ENCODE peak calls at places on chromosome 18, in ten cellular contexts. S, D, Z, R, Q, U, C, W, B and M are unnamed samples.

GRCh38 chr18:76258209-76258608 is 236.8 kb downstream of the ZNF516 start:
- DNase-seq in S (no peak), D (no peak), Z (no peak), R (no peak), Q (no peak), U (no peak), C (no peak), W (no peak), B (no peak), M (no peak)

GRCh38 chr18:43875496-43875895 is 598.2 kb upstream of the SYT4 start:
- DNase-seq in S (no peak), D (no peak), Z (no peak), R (no peak), Q (no peak), U (peak), C (no peak), W (no peak), B (no peak), M (peak)

GRCh38 chr18:33744032-33744697 is 166.1 kb downstream of the ASXL3 start:
- DNase-seq in S (no peak), D (no peak), Z (no peak), R (no peak), Q (no peak), U (no peak), C (no peak), W (peak), B (no peak), M (no peak)

GRCh38 chr18:47113796-47114540 is 36.3 kb downstream of the HDHD2 start:
- DNase-seq in S (no peak), D (no peak), Z (no peak), R (no peak), Q (no peak), U (no peak), C (no peak), W (no peak), B (no peak), M (no peak)

GRCh38 chr18:57210101-57210661 is 63.3 kb downstream of the BOD1L2 start:
- DNase-seq in S (peak), D (no peak), Z (no peak), R (peak), Q (peak), U (peak), C (no peak), W (peak), B (peak), M (peak)

GRCh38 chr18:61589724-61590065 is 256.5 kb downstream of the CDH20 start:
- DNase-seq in S (no peak), D (no peak), Z (no peak), R (no peak), Q (no peak), U (peak), C (no peak), W (no peak), B (peak), M (peak)

GRCh38 chr18:23142285-23142929 is 7.1 kb downstream of the CABLES1 start:
- DNase-seq in S (no peak), D (no peak), Z (no peak), R (no peak), Q (no peak), U (peak), C (no peak), W (no peak), B (no peak), M (no peak)

GRCh38 chr18:42574871-42575270 is 540.6 kb downstream of the RIT2 start:
- DNase-seq in S (no peak), D (no peak), Z (no peak), R (no peak), Q (no peak), U (no peak), C (no peak), W (no peak), B (no peak), M (no peak)

GRCh38 chr18:79950440-79951341 is 762 bp downstream of the SLC66A2 start:
- DNase-seq in S (peak), D (no peak), Z (no peak), R (peak), Q (peak), U (peak), C (no peak), W (peak), B (peak), M (no peak)

GRCh38 chr18:75198046-75198445 is 10.9 kb downstream of the PTGR3 start:
- DNase-seq in S (no peak), D (no peak), Z (no peak), R (no peak), Q (no peak), U (no peak), C (no peak), W (no peak), B (no peak), M (peak)

GRCh38 chr18:22609642-22610041 is 191.9 kb upstream of the CTAGE1 start:
- DNase-seq in S (peak), D (no peak), Z (no peak), R (peak), Q (no peak), U (peak), C (no peak), W (no peak), B (peak), M (no peak)

GRCh38 chr18:8614875-8615274 is 5.6 kb downstream of the RAB12 start:
- DNase-seq in S (no peak), D (no peak), Z (no peak), R (no peak), Q (no peak), U (no peak), C (no peak), W (no peak), B (no peak), M (no peak)